ENCODE peak calls at places on chromosomes 2 and 18, in six cellular contexts. D is A549, B is breast epithelium, X is upper lobe of left lung, Y is uterus, W is Peyer's patch. A is an unnamed sample.

GRCh38 chr18:74184875-74185274 is 36.6 kb downstream of the TIMM21 start:
- DNase-seq in B (no peak), D (no peak), Y (no peak), W (no peak), X (no peak), A (no peak)

GRCh38 chr18:62556397-62556796 is 33.6 kb downstream of the ZCCHC2 start:
- DNase-seq in D (no peak), B (no peak), W (no peak), X (no peak), Y (no peak), A (no peak)

GRCh38 chr2:187994464-187995331 is 297.0 kb upstream of the GULP1 start:
- DNase-seq in Y (no peak), B (no peak), X (no peak), W (no peak), D (no peak), A (no peak)

GRCh38 chr2:20597868-20598183 is 53.1 kb downstream of the HS1BP3 start:
- DNase-seq in W (no peak), D (no peak), X (no peak), B (no peak), Y (peak), A (no peak)

GRCh38 chr2:112646791-112647720 is 1.3 kb downstream of the SLC20A1 start:
- DNase-seq in D (no peak), Y (no peak), B (no peak), W (no peak), X (no peak), A (no peak)

GRCh38 chr2:176121377-176122111 is 975 bp upstream of the HOXD9 start:
- DNase-seq in D (no peak), B (no peak), X (peak), Y (peak), W (no peak), A (no peak)

GRCh38 chr2:200968735-200969134 is 5.3 kb upstream of the ORC2 start:
- DNase-seq in Y (no peak), D (no peak), W (no peak), B (no peak), X (no peak), A (no peak)

GRCh38 chr2:54613361-54613760 is 110.1 kb upstream of the EML6 start:
- DNase-seq in X (no peak), B (no peak), D (no peak), Y (no peak), W (no peak), A (no peak)

GRCh38 chr18:58209326-58209725 is 165.3 kb downstream of the NEDD4L start:
- DNase-seq in Y (no peak), X (no peak), W (no peak), D (no peak), B (no peak), A (no peak)

GRCh38 chr18:13612111-13612997 is 114.0 kb downstream of the FAM210A start:
- DNase-seq in B (no peak), Y (no peak), D (no peak), W (peak), X (no peak), A (no peak)

GRCh38 chr2:190190507-190190906 is 128.0 kb upstream of the MSTN start:
- DNase-seq in B (no peak), X (no peak), Y (no peak), D (no peak), W (no peak), A (no peak)

GRCh38 chr2:160411167-160411566 is 82.4 kb downstream of the RBMS1 start:
- DNase-seq in W (peak), B (no peak), Y (no peak), D (no peak), X (no peak), A (no peak)

GRCh38 chr2:200378652-200379290 is 72.3 kb downstream of the SPATS2L start:
- DNase-seq in Y (no peak), B (no peak), W (no peak), X (no peak), D (no peak), A (no peak)

GRCh38 chr2:15753811-15754702 is 162.4 kb downstream of the DDX1 start:
- DNase-seq in W (no peak), Y (no peak), X (peak), D (no peak), B (no peak), A (no peak)

GRCh38 chr2:11234309-11234708 is 79.0 kb downstream of the SLC66A3 start:
- DNase-seq in Y (no peak), D (no peak), X (no peak), W (no peak), B (no peak), A (no peak)

GRCh38 chr2:167579826-167580225 is 667.6 kb downstream of the STK39 start:
- DNase-seq in D (no peak), Y (no peak), B (no peak), W (no peak), X (no peak), A (no peak)

GRCh38 chr2:229196448-229196847 is 74.6 kb downstream of the PID1 start:
- DNase-seq in D (no peak), W (no peak), X (no peak), B (no peak), Y (no peak), A (no peak)

GRCh38 chr18:42028232-42028832 is 73.3 kb downstream of the PIK3C3 start:
- DNase-seq in B (no peak), X (no peak), D (peak), W (no peak), Y (no peak), A (no peak)

GRCh38 chr2:28048341-28048740 is 157.8 kb downstream of the BABAM2 start:
- DNase-seq in W (no peak), B (no peak), D (no peak), Y (no peak), X (no peak), A (no peak)

GRCh38 chr2:3406501-3406900 is 27.0 kb downstream of the TRAPPC12 start:
- DNase-seq in D (no peak), Y (no peak), X (no peak), B (no peak), W (no peak), A (no peak)

GRCh38 chr18:59631583-59632181 is 65.5 kb downstream of the CCBE1 start:
- DNase-seq in W (no peak), B (no peak), X (no peak), Y (no peak), D (peak), A (no peak)

GRCh38 chr18:9065864-9066263 is 36.6 kb upstream of the NDUFV2 start:
- DNase-seq in D (no peak), Y (no peak), X (no peak), W (no peak), B (no peak), A (no peak)

GRCh38 chr2:161418715-161419337 is 2.7 kb downstream of the TBR1 start:
- DNase-seq in X (peak), D (no peak), Y (no peak), B (no peak), W (no peak), A (no peak)

GRCh38 chr18:13320891-13321425 is 102.4 kb downstream of the LDLRAD4 start:
- DNase-seq in Y (no peak), W (no peak), X (peak), D (no peak), B (no peak), A (no peak)

GRCh38 chr18:12656671-12657047 is 1.2 kb downstream of the SPIRE1 start:
- DNase-seq in Y (no peak), X (no peak), B (no peak), W (no peak), D (no peak), A (peak)

GRCh38 chr18:9321709-9322108 is 12.9 kb upstream of the TWSG1 start:
- DNase-seq in B (no peak), Y (no peak), D (no peak), X (no peak), W (no peak), A (no peak)

GRCh38 chr2:8413589-8414135 is 268.2 kb upstream of the ID2 start:
- DNase-seq in Y (peak), X (no peak), W (no peak), D (no peak), B (no peak), A (no peak)

GRCh38 chr2:100011272-100011711 is 131.1 kb downstream of the AFF3 start:
- DNase-seq in X (no peak), D (no peak), Y (no peak), B (no peak), W (no peak), A (peak)

GRCh38 chr2:236871500-236872001 is 214.1 kb upstream of the COPS8 start:
- DNase-seq in B (no peak), Y (no peak), W (no peak), D (peak), X (no peak), A (peak)

GRCh38 chr2:21282515-21282898 is 158.7 kb downstream of the TDRD15 start:
- DNase-seq in W (no peak), D (no peak), X (no peak), B (no peak), Y (no peak), A (no peak)

GRCh38 chr2:47904903-47905453 is 1.3 kb downstream of the FBXO11 start:
- DNase-seq in D (peak), B (no peak), Y (peak), W (peak), X (no peak), A (peak)
- TF ChIP-seq POLR2A in D (no peak), B (no peak), Y (no peak), W (no peak), X (no peak), A (no peak)

DNA sequence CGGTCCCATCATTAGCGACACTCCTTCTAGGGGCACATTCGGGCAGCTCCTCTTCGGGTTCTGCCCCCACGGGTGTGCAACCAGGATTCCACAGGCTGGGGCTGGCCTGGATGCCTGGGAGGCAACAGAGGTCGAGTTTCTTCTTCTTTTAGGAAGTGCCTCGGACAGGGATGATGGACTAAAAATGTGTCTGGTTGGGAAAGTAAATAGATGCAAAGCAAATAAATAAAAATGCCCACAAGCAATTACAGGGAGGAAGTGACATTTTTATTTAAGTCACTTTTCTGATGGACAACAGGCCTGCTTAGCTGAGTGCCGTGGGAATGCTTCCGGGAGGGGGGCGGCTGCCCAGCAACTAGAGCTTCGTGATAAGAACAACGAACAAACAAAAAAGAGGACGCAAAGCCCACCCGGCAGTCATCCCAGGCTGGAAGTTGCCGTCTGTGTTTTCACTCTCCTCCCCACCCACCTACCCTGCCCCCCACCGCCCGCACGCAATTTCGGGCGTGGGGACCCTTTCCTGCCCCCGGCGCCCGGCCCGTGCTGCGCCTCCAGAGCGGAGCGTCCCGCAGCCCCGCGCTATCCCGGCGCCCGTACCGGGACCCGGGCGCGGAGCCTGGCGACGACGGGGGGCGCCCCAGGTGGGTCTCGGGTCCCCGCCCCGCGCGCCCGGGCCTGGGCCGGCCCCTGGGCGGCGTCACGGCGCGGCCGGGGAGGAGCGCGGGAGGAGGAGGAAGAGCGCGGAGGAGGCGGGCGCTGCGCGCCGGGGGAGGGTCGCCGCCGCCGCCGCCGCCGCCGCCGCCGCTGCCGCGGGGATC is 412 bp upstream of the NCK2 start:
- DNase-seq in Y (peak), D (peak), B (no peak), W (peak), X (peak), A (peak)
- TF ChIP-seq POLR2A in Y (peak), D (no peak), B (no peak), W (no peak), X (no peak), A (no peak)

DNA sequence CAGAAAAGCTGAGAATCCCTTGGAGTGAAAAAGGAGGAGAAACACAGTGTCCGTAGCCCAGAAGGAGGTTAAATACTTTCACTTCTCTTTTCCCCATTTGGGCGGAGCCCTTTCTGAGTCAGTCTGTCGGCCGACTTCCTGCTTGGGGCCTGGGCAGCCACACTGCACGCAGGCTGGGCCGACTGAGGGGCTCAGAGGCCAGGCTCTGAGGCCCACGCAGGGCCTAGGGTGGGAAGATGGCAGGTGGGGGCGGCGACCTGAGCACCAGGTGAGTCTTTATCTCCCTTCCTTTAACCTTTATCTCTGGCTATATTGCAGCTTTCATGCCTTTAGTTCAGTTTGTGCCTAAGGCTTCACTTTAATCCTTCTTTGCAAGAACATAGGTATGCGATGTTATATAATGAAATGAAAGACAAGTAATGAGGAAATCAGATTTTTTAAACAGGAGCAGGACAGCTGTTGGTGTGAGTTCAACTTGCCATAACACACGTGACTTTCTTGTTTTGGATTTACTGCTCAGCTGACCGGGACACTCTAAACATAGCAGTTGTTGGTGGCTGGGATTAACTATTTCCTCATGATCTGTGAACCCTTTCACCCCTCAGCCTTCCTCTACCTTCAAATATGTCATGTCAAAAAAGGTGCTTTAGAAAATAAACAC is at the start of gene SP100:
- DNase-seq in X (peak), B (peak), W (peak), D (peak), Y (peak), A (peak)
- TF ChIP-seq POLR2A in X (peak), B (no peak), W (peak), D (peak), Y (peak), A (peak)

GRCh38 chr2:69310267-69310666 is 76.8 kb downstream of the GFPT1 start:
- DNase-seq in D (no peak), W (no peak), X (peak), Y (no peak), B (no peak), A (no peak)
- TF ChIP-seq POLR2A in D (no peak), W (no peak), X (no peak), Y (no peak), B (no peak), A (no peak)

DNA sequence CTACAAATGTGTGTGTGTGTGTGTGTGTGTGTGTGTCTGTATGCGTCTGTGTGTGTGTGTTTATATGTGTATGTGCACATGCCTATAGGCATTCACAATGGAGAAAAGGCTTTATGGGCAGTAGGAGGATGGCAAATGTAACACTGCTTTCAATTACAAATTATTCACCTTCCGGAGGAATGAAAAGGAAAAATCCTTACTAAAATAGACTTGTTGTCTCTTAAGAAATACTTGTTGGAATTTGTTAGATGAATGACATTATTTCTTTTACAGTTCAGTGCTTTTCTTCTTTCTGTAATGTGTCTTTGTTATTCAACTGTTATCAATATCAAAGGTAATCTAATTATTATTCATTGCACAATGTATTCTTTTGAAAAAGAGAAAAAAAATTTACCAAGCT is 874.3 kb downstream of the ERBB4 start:
- DNase-seq in W (no peak), Y (no peak), B (no peak), X (no peak), D (no peak), A (no peak)
- TF ChIP-seq POLR2A in W (no peak), Y (no peak), B (no peak), X (no peak), D (no peak), A (no peak)

A was measured in H54.